ENCODE peak calls at places on chromosomes 16 and 17, in ten cellular contexts. M is cardiac muscle cell; D is AG04450; L is IMR-90; B is natural killer cell; F is H9; G is coronary artery; E is CD8-positive, alpha-beta T cell; C is GM12864; W is brain microvascular endothelial cell. K is an unnamed sample.
A peak's percentile ranks its signal among the peaks of the same experiment; 100 is the strongest.

GRCh38 chr16:56560447-56560846 is 4.4 kb upstream of the MT4 start:
- DNase-seq in M (no peak), D (no peak), L (no peak), B (no peak), F (no peak), G (no peak), E (no peak), C (no peak), W (no peak), K (no peak)

GRCh38 chr16:86100205-86101134 is 201.5 kb downstream of the IRF8 start:
- DNase-seq in M (peak; percentile 43), D (peak; percentile 71), L (peak; percentile 78), B (no peak), F (no peak), G (no peak), E (no peak), C (no peak), W (no peak), K (no peak)

GRCh38 chr16:55250641-55251550 is 73.1 kb upstream of the IRX6 start:
- DNase-seq in M (peak; percentile 21), D (no peak), L (no peak), B (no peak), F (no peak), G (no peak), E (no peak), C (no peak), W (no peak), K (no peak)

GRCh38 chr16:17194190-17194780 is 276.5 kb downstream of the XYLT1 start:
- DNase-seq in M (peak; percentile 13), D (no peak), L (peak; percentile 16), B (peak; percentile 57), F (peak; percentile 81), G (no peak), E (peak; percentile 69), C (peak; percentile 18), W (no peak), K (no peak)

GRCh38 chr16:85491798-85492616 is 121.1 kb upstream of the GSE1 start:
- DNase-seq in M (no peak), D (no peak), L (no peak), B (no peak), F (no peak), G (peak; percentile 83), E (no peak), C (no peak), W (no peak), K (no peak)

GRCh38 chr17:12349297-12349696 is 316.4 kb upstream of the MYOCD start:
- DNase-seq in M (no peak), D (no peak), L (peak; percentile 59), B (no peak), F (no peak), G (no peak), E (no peak), C (no peak), W (no peak), K (no peak)

GRCh38 chr17:58339775-58340622 is 11.4 kb upstream of the TSPOAP1 start:
- DNase-seq in M (no peak), D (no peak), L (no peak), B (no peak), F (no peak), G (no peak), E (no peak), C (no peak), W (no peak), K (no peak)

GRCh38 chr17:65515959-65516948 is 45.2 kb downstream of the AXIN2 start:
- DNase-seq in M (peak; percentile 50), D (peak; percentile 50), L (peak; percentile 66), B (no peak), F (peak; percentile 54), G (no peak), E (no peak), C (no peak), W (no peak), K (no peak)

GRCh38 chr17:7466644-7467341 is 12.6 kb downstream of the ZBTB4 start:
- DNase-seq in M (peak; percentile 73), D (no peak), L (peak; percentile 66), B (no peak), F (no peak), G (no peak), E (no peak), C (no peak), W (no peak), K (no peak)

GRCh38 chr17:35913611-35914010 is 17.0 kb downstream of the RDM1 start:
- DNase-seq in M (no peak), D (no peak), L (no peak), B (no peak), F (no peak), G (no peak), E (no peak), C (no peak), W (no peak), K (no peak)

GRCh38 chr16:7509919-7510705 is 177.5 kb downstream of the RBFOX1 start:
- DNase-seq in M (no peak), D (no peak), L (no peak), B (no peak), F (no peak), G (no peak), E (no peak), C (no peak), W (no peak), K (no peak)

GRCh38 chr17:3770471-3770870 is 30.5 kb downstream of the ITGAE start:
- DNase-seq in M (no peak), D (no peak), L (no peak), B (peak; percentile 54), F (no peak), G (no peak), E (peak; percentile 66), C (no peak), W (no peak), K (no peak)

GRCh38 chr16:3038256-3038655 is 1.5 kb upstream of the BICDL2 start:
- DNase-seq in M (no peak), D (no peak), L (no peak), B (no peak), F (peak; percentile 73), G (no peak), E (no peak), C (no peak), W (no peak), K (no peak)

GRCh38 chr17:68556551-68556950 is 44.3 kb downstream of the PRKAR1A start:
- DNase-seq in M (no peak), D (no peak), L (no peak), B (no peak), F (no peak), G (no peak), E (no peak), C (no peak), W (no peak), K (no peak)

GRCh38 chr16:64313726-64314125 is 808.1 kb downstream of the CDH11 start:
- DNase-seq in M (no peak), D (no peak), L (no peak), B (no peak), F (no peak), G (no peak), E (no peak), C (no peak), W (no peak), K (no peak)

GRCh38 chr16:69143116-69143515 is 10.7 kb downstream of the UTP4 start:
- DNase-seq in M (no peak), D (no peak), L (no peak), B (no peak), F (no peak), G (no peak), E (no peak), C (no peak), W (no peak), K (no peak)

GRCh38 chr17:33689725-33690124 is 396.6 kb upstream of the ASIC2 start:
- DNase-seq in M (no peak), D (no peak), L (no peak), B (no peak), F (no peak), G (no peak), E (no peak), C (no peak), W (no peak), K (no peak)
- TF ChIP-seq CTCF in M (no peak), D (no peak), L (no peak), B (no peak), F (peak; percentile 22), G (no peak), E (no peak), C (peak; percentile 29), W (no peak), K (no peak)

DNA sequence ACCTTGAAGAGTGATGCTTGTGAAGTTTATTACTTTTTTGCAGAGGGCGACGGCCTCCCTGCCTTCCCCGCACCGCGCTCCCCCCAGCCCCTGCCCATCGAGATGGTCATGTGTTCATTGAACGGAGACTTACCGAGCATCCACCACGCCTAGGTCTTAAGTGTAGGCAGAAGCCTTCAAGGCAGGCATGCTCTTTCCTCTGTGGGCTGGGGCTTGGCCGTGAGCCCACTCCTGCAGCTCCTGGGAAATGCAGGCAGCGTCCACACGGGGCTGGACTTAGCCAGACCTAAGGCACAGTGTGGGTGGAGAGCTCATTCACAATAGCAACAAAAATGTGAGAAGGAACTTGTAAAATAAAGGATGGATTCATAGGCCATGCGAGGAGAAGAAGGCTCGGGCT is 19.2 kb downstream of the RNF213 start:
- DNase-seq in M (peak; percentile 95), D (peak; percentile 88), L (peak; percentile 88), B (no peak), F (no peak), G (no peak), E (no peak), C (no peak), W (peak; percentile 82), K (no peak)
- TF ChIP-seq CTCF in M (peak; percentile 31), D (peak; percentile 11), L (peak; percentile 24), B (no peak), F (no peak), G (no peak), E (no peak), C (no peak), W (peak; percentile 52), K (no peak)

DNA sequence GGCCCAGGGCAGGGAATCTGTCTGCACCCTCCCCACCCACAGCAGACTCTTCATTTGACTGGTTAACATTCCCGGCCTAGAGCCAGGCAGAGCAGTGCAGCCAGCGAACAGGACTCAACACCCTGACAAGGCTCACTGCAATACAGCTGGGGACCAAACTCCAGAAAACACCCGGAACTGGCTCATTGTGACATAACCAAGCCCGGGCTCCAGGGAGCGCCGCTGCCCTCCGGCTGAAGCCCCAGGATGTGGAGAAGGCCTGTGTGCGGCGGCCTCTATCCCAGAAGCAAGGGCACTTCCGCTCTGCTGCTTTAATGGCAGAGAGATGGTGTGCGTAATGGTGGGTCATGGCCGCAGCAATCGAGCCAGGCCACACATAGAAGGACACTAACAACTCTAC is 18.2 kb downstream of the KLHDC4 start:
- DNase-seq in M (no peak), D (no peak), L (no peak), B (no peak), F (peak; percentile 36), G (no peak), E (no peak), C (no peak), W (no peak), K (no peak)
- TF ChIP-seq CTCF in M (no peak), D (no peak), L (no peak), B (no peak), F (peak; percentile 34), G (no peak), E (no peak), C (no peak), W (no peak), K (no peak)

DNA sequence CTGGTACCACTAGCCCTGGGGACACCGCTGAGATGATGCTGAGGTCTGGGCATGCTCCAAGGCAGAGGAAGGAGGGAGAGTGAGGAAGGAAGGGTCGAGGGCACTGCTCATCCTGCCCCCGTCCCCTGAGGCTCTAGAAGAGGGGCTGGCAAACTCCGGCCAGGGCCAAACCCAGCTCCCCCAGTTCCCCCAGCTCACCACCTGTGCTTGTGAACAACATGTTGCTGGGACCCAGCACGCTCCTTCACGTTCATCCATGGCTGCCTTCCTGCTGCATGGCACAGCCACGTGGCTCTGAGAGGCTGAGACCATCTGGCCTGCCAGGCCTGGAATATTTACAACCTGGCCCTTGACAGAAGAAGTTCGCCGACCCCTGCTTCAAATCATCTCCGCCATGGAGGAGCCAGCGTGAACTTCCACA is 81.2 kb downstream of the RBFOX3 start:
- DNase-seq in M (no peak), D (no peak), L (no peak), B (no peak), F (no peak), G (no peak), E (no peak), C (no peak), W (no peak), K (no peak)
- TF ChIP-seq CTCF in M (no peak), D (no peak), L (no peak), B (no peak), F (no peak), G (no peak), E (no peak), C (no peak), W (no peak), K (no peak)

K was measured in type B pancreatic cell.